ENCODE peak calls at places on chromosome 12, in four cellular contexts. U is fibroblast of the aortic adventitia; T is activated naive CD4-positive, alpha-beta T cell; P is kidney epithelial cell. Q is an unnamed sample.

GRCh38 chr12:125331342-125332052 is 266.3 kb downstream of the AACS start:
- DNase-seq in U (peak), T (no peak), P (no peak), Q (no peak)

GRCh38 chr12:39931857-39932256 is 174.0 kb downstream of the SLC2A13 start:
- DNase-seq in U (peak), T (no peak), P (no peak), Q (no peak)

GRCh38 chr12:66188584-66189475 is at the start of gene IRAK3:
- DNase-seq in U (peak), T (peak), P (no peak), Q (peak)

GRCh38 chr12:32697445-32697844 is 18.3 kb downstream of the DNM1L start:
- DNase-seq in U (no peak), T (no peak), P (no peak), Q (no peak)

GRCh38 chr12:49901986-49902385 is 1.7 kb downstream of the FAIM2 start:
- DNase-seq in U (no peak), T (no peak), P (no peak), Q (no peak)

GRCh38 chr12:66409195-66409871 is 107.0 kb downstream of the HELB start:
- DNase-seq in U (peak), T (peak), P (no peak), Q (no peak)

GRCh38 chr12:25976289-25976688 is 17.8 kb downstream of the RASSF8 start:
- DNase-seq in U (peak), T (no peak), P (no peak), Q (peak)

GRCh38 chr12:50221228-50222008 is 54.2 kb upstream of the CERS5 start:
- DNase-seq in U (peak), T (no peak), P (no peak), Q (peak)

GRCh38 chr12:1184402-1184801 is 193.4 kb downstream of the ERC1 start:
- DNase-seq in U (peak), T (no peak), P (no peak), Q (no peak)

GRCh38 chr12:57110189-57111045 is 745 bp downstream of the STAT6 start:
- DNase-seq in U (peak), T (peak), P (no peak), Q (peak)

GRCh38 chr12:108930155-108930554 is 50.3 kb downstream of the DAO start:
- DNase-seq in U (no peak), T (no peak), P (no peak), Q (no peak)

GRCh38 chr12:47742253-47742825 is 16.3 kb downstream of the RAPGEF3 start:
- DNase-seq in U (peak), T (peak), P (no peak), Q (peak)

GRCh38 chr12:27822076-27822712 is 42.2 kb upstream of the MANSC4 start:
- DNase-seq in U (peak), T (no peak), P (peak), Q (peak)

GRCh38 chr12:95224202-95225170 is 6.9 kb downstream of the VEZT start:
- DNase-seq in U (peak), T (no peak), P (no peak), Q (no peak)

GRCh38 chr12:53048033-53048779 is 1.7 kb upstream of the TNS2 start:
- DNase-seq in U (no peak), T (no peak), P (no peak), Q (peak)

GRCh38 chr12:93183940-93184663 is 193.6 kb upstream of the NUDT4 start:
- DNase-seq in U (peak), T (no peak), P (no peak), Q (no peak)

GRCh38 chr12:51683763-51684357 is 92.8 kb downstream of the SCN8A start:
- DNase-seq in U (peak), T (no peak), P (no peak), Q (peak)

GRCh38 chr12:113863455-113863845 is 102.7 kb downstream of the RBM19 start:
- DNase-seq in U (peak), T (no peak), P (no peak), Q (no peak)

GRCh38 chr12:121241203-121241970 is 31.5 kb downstream of the P2RX4 start:
- DNase-seq in U (no peak), T (no peak), P (no peak), Q (no peak)

GRCh38 chr12:123946152-123946515 is 26.5 kb downstream of the CCDC92 start:
- DNase-seq in U (no peak), T (no peak), P (no peak), Q (no peak)

GRCh38 chr12:132345555-132346200 is 16.3 kb upstream of the GALNT9 start:
- DNase-seq in U (no peak), T (no peak), P (no peak), Q (no peak)

GRCh38 chr12:29569392-29569791 is 71.9 kb upstream of the OVCH1 start:
- DNase-seq in U (no peak), T (no peak), P (no peak), Q (no peak)

GRCh38 chr12:28631831-28632230 is 441.6 kb downstream of the CCDC91 start:
- DNase-seq in U (no peak), T (no peak), P (no peak), Q (no peak)

GRCh38 chr12:64293654-64294364 is 71.7 kb upstream of the KICS2 start:
- DNase-seq in U (no peak), T (no peak), P (no peak), Q (no peak)

GRCh38 chr12:65779091-65779642 is 45.1 kb upstream of the HMGA2 start:
- DNase-seq in U (peak), T (no peak), P (peak), Q (no peak)

GRCh38 chr12:60437297-60437696 is 841.5 kb downstream of the SLC16A7 start:
- DNase-seq in U (no peak), T (no peak), P (no peak), Q (no peak)

GRCh38 chr12:87952850-87953249 is 76.4 kb downstream of the C12orf50 start:
- DNase-seq in U (no peak), T (no peak), P (no peak), Q (no peak)

GRCh38 chr12:6569786-6570185 is 1.7 kb upstream of the NOP2 start:
- DNase-seq in U (no peak), T (no peak), P (no peak), Q (no peak)